ENCODE peak calls at places on chromosome 13, in six cellular contexts. T is HepG2, M is endothelial cell of umbilical vein, D is A549, E is H1, N is K562. K is an unnamed sample.

GRCh38 chr13:61414686-61415664 is 674 bp downstream of the PCDH20 start:
- DNase-seq in T (peak), M (peak), D (no peak), E (peak), N (no peak), K (peak)

GRCh38 chr13:29359181-29359580 is 236.3 kb downstream of the SLC7A1 start:
- DNase-seq in T (no peak), M (no peak), D (no peak), E (no peak), N (no peak), K (no peak)

GRCh38 chr13:110138009-110138699 is 168.8 kb downstream of the COL4A1 start:
- DNase-seq in T (peak), M (peak), D (peak), E (no peak), N (peak), K (peak)

GRCh38 chr13:21347753-21348318 is 111.3 kb downstream of the ZDHHC20 start:
- DNase-seq in T (no peak), M (no peak), D (no peak), E (no peak), N (peak), K (peak)

GRCh38 chr13:97537110-97537509 is 103.1 kb downstream of the RAP2A start:
- DNase-seq in T (no peak), M (no peak), D (no peak), E (no peak), N (no peak), K (no peak)

GRCh38 chr13:44159633-44160279 is 213.9 kb upstream of the SERP2 start:
- DNase-seq in T (no peak), M (no peak), D (peak), E (no peak), N (no peak), K (no peak)

GRCh38 chr13:50244913-50245574 is 229.8 kb downstream of the KCNRG start:
- DNase-seq in T (peak), M (peak), D (peak), E (no peak), N (peak), K (no peak)

GRCh38 chr13:62643007-62643483 is 1227.4 kb upstream of the PCDH20 start:
- DNase-seq in T (peak), M (no peak), D (no peak), E (no peak), N (no peak), K (no peak)

GRCh38 chr13:20952838-20953237 is 50.3 kb upstream of the XPO4 start:
- DNase-seq in T (no peak), M (no peak), D (no peak), E (no peak), N (no peak), K (no peak)

GRCh38 chr13:33174491-33174890 is 111.1 kb downstream of the STARD13 start:
- DNase-seq in T (no peak), M (no peak), D (no peak), E (no peak), N (no peak), K (no peak)

GRCh38 chr13:33174980-33175379 is 110.6 kb downstream of the STARD13 start:
- DNase-seq in T (no peak), M (no peak), D (no peak), E (no peak), N (no peak), K (no peak)

GRCh38 chr13:33178197-33178699 is 107.3 kb downstream of the STARD13 start:
- DNase-seq in T (no peak), M (peak), D (no peak), E (no peak), N (no peak), K (no peak)

GRCh38 chr13:33176526-33176925 is 109.0 kb downstream of the STARD13 start:
- DNase-seq in T (no peak), M (no peak), D (no peak), E (no peak), N (no peak), K (no peak)

DNA sequence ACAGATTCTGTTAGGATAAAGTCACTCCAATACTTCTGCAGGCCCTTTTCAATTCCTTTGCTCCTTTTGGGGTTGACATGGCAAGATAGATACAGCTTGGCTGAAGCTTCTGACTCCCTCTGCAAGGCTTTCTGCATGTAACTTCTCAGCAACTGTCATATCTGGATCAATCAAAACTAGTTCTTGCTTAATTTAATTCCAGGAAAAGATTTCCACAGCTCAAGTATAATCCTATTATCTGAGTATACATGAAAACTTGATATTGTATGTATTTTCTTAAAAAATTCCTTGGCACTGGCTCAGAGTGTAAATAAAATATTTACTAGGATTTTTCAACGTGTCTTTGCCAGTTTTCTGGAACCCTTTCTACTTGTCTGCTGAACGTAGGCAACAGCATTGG is 109.6 kb downstream of the STARD13 start:
- DNase-seq in T (no peak), M (no peak), D (no peak), E (no peak), N (no peak), K (no peak)
- TF ChIP-seq JUN in T (no peak), M (no peak), D (no peak), E (no peak), N (no peak), K (no peak)

GRCh38 chr13:51840917-51841316 is 4.1 kb downstream of the TMEM272 start:
- DNase-seq in T (no peak), M (no peak), D (no peak), E (no peak), N (peak), K (no peak)

GRCh38 chr13:51837016-51837415 is 8.0 kb downstream of the TMEM272 start:
- DNase-seq in T (no peak), M (no peak), D (no peak), E (no peak), N (no peak), K (no peak)

GRCh38 chr13:51839711-51840110 is 5.3 kb downstream of the TMEM272 start:
- DNase-seq in T (no peak), M (no peak), D (no peak), E (no peak), N (peak), K (no peak)

GRCh38 chr13:51840141-51840540 is 4.8 kb downstream of the TMEM272 start:
- DNase-seq in T (no peak), M (no peak), D (no peak), E (no peak), N (no peak), K (no peak)

DNA sequence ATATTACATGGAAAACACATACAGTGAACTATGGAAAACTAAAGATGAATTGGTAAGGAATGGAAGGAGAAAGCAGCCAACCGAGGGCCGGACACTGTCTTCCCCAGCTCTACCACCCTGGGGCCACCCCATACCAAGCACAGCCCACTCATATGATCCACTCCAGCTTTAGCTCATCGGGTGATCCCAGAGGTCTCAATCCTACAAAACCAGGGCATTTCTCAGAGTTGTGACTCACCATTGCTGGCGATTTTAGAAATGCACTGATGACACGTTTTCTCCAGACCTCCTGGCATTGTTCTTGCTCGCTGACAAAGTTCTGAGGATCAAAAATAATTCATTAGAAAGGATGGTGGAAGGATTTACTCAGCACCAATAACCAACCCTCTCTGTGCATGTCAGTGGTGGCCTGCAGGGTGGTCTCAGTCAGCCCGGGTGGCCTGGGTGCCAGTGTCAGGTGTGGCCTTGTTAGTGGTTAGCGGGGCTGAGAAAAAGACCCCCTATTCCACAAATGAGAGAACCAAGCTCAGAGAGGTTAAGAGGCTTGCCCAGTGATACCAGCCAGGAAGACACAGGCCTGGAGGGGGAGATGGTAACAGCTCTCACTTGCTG is 6.6 kb downstream of the TMEM272 start:
- DNase-seq in T (no peak), M (no peak), D (no peak), E (no peak), N (no peak), K (no peak)
- TF ChIP-seq JUN in T (no peak), M (peak), D (no peak), E (no peak), N (no peak), K (no peak)

GRCh38 chr13:48189122-48189521 is 43.9 kb upstream of the ITM2B start:
- DNase-seq in T (no peak), M (no peak), D (no peak), E (no peak), N (no peak), K (no peak)
- TF ChIP-seq JUN in T (no peak), M (no peak), D (no peak), E (no peak), N (no peak), K (no peak)

GRCh38 chr13:65287405-65287804 is 1942.7 kb downstream of the PCDH9 start:
- DNase-seq in T (no peak), M (no peak), D (no peak), E (no peak), N (no peak), K (no peak)

GRCh38 chr13:65293530-65294198 is 1936.5 kb downstream of the PCDH9 start:
- DNase-seq in T (no peak), M (no peak), D (no peak), E (no peak), N (no peak), K (no peak)

DNA sequence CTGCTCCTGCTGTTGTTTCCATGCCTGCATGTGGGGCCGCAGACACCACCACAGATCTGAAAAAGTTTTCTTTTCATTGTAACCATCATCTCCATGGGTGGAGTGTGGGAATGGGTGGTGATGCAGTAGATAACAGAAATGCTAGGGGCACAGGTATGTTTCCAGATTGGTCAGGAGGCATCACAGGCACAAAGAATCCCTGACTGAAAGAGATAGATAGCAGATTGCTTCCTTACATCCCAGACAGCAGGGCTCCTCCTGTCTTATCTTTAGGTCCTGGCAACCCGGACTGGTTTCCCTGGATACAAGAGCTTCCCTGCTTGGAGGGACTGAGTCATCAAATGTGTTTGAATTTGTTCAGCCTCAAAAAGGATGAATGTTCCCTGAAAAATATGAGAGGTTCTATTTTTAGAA is 1937.6 kb downstream of the PCDH9 start:
- DNase-seq in T (no peak), M (peak), D (no peak), E (peak), N (no peak), K (no peak)
- TF ChIP-seq JUN in T (no peak), M (no peak), D (no peak), E (no peak), N (no peak), K (no peak)

GRCh38 chr13:41345921-41346589 is 35.0 kb downstream of the NAA16 start:
- DNase-seq in T (no peak), M (peak), D (no peak), E (no peak), N (no peak), K (no peak)
- TF ChIP-seq JUN in T (no peak), M (no peak), D (no peak), E (no peak), N (no peak), K (no peak)

GRCh38 chr13:99220199-99220931 is 19.7 kb downstream of the UBAC2 start:
- DNase-seq in T (no peak), M (no peak), D (no peak), E (no peak), N (no peak), K (no peak)
- TF ChIP-seq JUN in T (no peak), M (no peak), D (no peak), E (no peak), N (no peak), K (no peak)

GRCh38 chr13:80334582-80335260 is 6.2 kb downstream of the SPRY2 start:
- DNase-seq in T (no peak), M (peak), D (no peak), E (no peak), N (no peak), K (no peak)
- TF ChIP-seq JUN in T (no peak), M (no peak), D (no peak), E (no peak), N (no peak), K (no peak)

DNA sequence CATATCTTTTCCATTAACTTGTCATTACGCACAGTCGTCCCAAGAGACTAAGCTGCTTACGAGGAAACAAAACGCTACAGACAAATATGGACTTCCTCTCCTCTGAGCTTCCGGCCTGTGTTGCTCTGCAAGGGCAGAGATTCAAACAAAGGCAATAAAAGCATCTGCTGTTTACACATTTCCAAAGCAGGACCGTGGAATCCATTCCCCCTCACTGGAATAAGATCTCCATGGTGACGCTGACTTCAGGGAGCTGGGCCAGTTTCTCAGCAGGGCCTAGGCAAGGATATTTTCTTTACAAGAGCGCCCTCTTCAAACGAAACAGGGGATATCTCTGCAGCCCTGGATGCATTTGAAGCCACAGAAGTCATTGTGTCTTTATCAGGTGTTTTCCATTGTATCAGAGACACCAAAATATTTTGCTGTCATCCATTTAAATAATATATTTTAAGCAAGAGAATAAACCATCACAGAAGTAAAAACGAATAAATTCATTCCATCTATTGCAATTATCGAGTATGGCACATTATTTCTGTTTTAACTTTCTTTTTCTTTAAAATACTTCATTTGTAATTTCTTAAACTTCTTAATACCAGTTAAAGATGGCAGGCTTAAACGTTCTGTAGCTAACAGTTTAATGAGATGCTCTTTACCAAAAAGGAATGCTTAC is 177.5 kb downstream of the DCLK1 start:
- DNase-seq in T (peak), M (peak), D (peak), E (peak), N (peak), K (peak)
- TF ChIP-seq JUN in T (no peak), M (no peak), D (no peak), E (no peak), N (no peak), K (no peak)

GRCh38 chr13:87123987-87124784 is 547.0 kb upstream of the SLITRK5 start:
- DNase-seq in T (peak), M (no peak), D (peak), E (peak), N (peak), K (peak)
- TF ChIP-seq JUN in T (no peak), M (no peak), D (no peak), E (peak), N (no peak), K (no peak)